ENCODE peak calls at places on chromosomes 6 and 20, in four cellular contexts. Q is K562, S is HepG2, Y is H1. H is an unnamed sample.

GRCh38 chr6:100833972-100834574 is 47.1 kb downstream of the ASCC3 start:
- DNase-seq in Y (no peak), Q (no peak), S (no peak), H (no peak)

GRCh38 chr6:149317656-149318571 is at the start of gene TAB2:
- DNase-seq in Y (no peak), S (no peak), Q (peak), H (no peak)

GRCh38 chr6:12163149-12163548 is 127.0 kb upstream of the EDN1 start:
- DNase-seq in S (no peak), Q (no peak), Y (no peak), H (no peak)

GRCh38 chr6:15132854-15133670 is 112.8 kb upstream of the JARID2 start:
- DNase-seq in Q (no peak), Y (no peak), S (peak), H (no peak)

GRCh38 chr20:48797275-48797825 is 30.4 kb downstream of the PREX1 start:
- DNase-seq in Q (no peak), Y (no peak), S (no peak), H (no peak)

GRCh38 chr20:12925214-12925755 is 83.5 kb upstream of the SPTLC3 start:
- DNase-seq in S (peak), Q (peak), Y (no peak), H (peak)

GRCh38 chr6:25050356-25050755 is 114.6 kb upstream of the RIPOR2 start:
- DNase-seq in S (no peak), Q (no peak), Y (no peak), H (no peak)

GRCh38 chr6:18241208-18241836 is 23.0 kb downstream of the DEK start:
- DNase-seq in Q (no peak), S (peak), Y (no peak), H (no peak)

GRCh38 chr6:105646391-105646867 is 243.5 kb upstream of the PREP start:
- DNase-seq in Y (no peak), Q (no peak), S (no peak), H (peak)

GRCh38 chr20:54115172-54115854 is 44.9 kb upstream of the BCAS1 start:
- DNase-seq in Y (no peak), Q (no peak), S (no peak), H (no peak)

GRCh38 chr20:63831696-63832686 is 927 bp upstream of the ZBTB46 start:
- DNase-seq in Q (peak), Y (no peak), S (peak), H (no peak)

GRCh38 chr20:61960836-61961235 is 104.8 kb downstream of the TAF4 start:
- DNase-seq in Q (no peak), S (no peak), Y (no peak), H (no peak)

GRCh38 chr6:98672681-98673475 is 161.5 kb upstream of the POU3F2 start:
- DNase-seq in Q (no peak), Y (no peak), S (no peak), H (no peak)

GRCh38 chr6:101404767-101405166 is 11.3 kb downstream of the GRIK2 start:
- DNase-seq in S (no peak), Q (no peak), Y (no peak), H (no peak)

GRCh38 chr6:160137989-160138835 is 16.6 kb downstream of the SLC22A1 start:
- DNase-seq in Q (peak), Y (no peak), S (peak), H (peak)

GRCh38 chr20:1867495-1868260 is 27.5 kb upstream of the SIRPA start:
- DNase-seq in Q (no peak), Y (no peak), S (no peak), H (no peak)

GRCh38 chr20:49768204-49769124 is 44.2 kb upstream of the SLC9A8 start:
- DNase-seq in S (peak), Q (no peak), Y (peak), H (peak)

GRCh38 chr6:137033828-137034227 is 10.9 kb downstream of the IL20RA start:
- DNase-seq in Q (no peak), S (peak), Y (no peak), H (peak)

GRCh38 chr20:59221049-59221748 is 57.6 kb downstream of the ZNF831 start:
- DNase-seq in S (peak), Y (no peak), Q (no peak), H (no peak)

GRCh38 chr6:67431076-67431475 is 1204.0 kb upstream of the ADGRB3 start:
- DNase-seq in Y (no peak), Q (no peak), S (no peak), H (no peak)

GRCh38 chr6:28977351-28978136 is 27.6 kb downstream of the ZNF311 start:
- DNase-seq in Q (no peak), Y (no peak), S (no peak), H (no peak)

GRCh38 chr6:34673079-34673478 is 23.5 kb downstream of the ILRUN start:
- DNase-seq in Y (no peak), S (no peak), Q (no peak), H (no peak)

GRCh38 chr6:1363298-1363697 is 26.1 kb upstream of the FOXF2 start:
- DNase-seq in Y (no peak), Q (no peak), S (no peak), H (no peak)

GRCh38 chr6:70411948-70412796 is 1.1 kb upstream of the FAM135A start:
- DNase-seq in Q (no peak), Y (no peak), S (no peak), H (no peak)

GRCh38 chr20:12847862-12848261 is 160.9 kb upstream of the SPTLC3 start:
- DNase-seq in Y (no peak), Q (no peak), S (peak), H (no peak)

DNA sequence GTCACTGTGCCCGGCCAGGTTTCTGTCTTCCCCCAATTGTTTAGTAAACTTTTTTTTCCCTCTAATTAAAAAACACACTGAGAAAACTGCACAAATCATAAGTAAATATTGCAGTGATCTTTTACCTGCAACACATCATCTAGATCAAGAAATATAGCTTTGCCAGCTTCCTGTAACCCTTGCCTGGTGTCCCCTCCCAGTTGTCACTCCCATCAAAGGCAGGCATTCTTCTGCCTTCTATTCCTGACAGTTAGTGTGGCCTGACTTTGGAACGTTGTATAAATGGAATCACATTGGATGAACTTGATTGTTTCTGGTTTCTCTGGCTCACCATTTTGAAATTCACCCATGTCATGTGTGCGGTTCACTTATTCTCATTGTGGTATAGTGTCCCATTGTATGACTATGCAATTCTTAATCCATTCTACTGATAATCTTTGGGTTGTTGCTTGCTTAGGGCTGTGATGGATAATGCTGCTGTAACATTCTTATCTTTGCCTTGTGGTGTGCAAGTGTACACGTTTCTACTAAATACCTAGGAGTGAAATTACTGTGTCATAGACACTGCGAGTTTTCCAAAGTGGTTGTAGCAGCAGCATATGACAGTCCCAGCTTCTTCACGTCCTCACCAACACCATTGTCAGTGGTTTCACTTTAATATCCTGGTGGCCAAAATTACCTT is 73.1 kb downstream of the VEGFA start:
- DNase-seq in Q (peak), Y (no peak), S (no peak), H (no peak)
- TF ChIP-seq EP300 in Q (peak), Y (no peak), S (no peak), H (no peak)

DNA sequence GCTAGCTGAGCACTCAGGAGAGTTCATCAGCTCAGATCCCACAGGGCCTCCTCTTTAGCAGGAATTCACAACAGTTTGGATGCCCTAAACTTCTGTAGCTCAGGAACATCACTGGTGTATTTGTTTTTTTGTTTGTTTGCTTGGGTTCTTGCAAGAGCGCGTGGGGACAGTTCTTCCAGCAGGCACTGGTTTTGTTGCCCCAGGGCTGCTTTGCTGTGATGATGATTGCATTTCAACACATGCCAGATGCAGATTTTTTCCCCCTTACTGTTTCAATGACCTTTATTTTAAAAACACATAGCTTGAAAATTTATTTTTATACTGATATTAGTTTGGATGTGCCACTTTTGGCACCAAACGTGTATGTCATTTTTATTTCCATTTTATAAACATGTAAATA is 77.1 kb downstream of the DHX35 start:
- DNase-seq in S (no peak), Q (no peak), Y (no peak), H (no peak)
- TF ChIP-seq ATF3 in S (no peak), Q (no peak), Y (no peak), H (no peak)

DNA sequence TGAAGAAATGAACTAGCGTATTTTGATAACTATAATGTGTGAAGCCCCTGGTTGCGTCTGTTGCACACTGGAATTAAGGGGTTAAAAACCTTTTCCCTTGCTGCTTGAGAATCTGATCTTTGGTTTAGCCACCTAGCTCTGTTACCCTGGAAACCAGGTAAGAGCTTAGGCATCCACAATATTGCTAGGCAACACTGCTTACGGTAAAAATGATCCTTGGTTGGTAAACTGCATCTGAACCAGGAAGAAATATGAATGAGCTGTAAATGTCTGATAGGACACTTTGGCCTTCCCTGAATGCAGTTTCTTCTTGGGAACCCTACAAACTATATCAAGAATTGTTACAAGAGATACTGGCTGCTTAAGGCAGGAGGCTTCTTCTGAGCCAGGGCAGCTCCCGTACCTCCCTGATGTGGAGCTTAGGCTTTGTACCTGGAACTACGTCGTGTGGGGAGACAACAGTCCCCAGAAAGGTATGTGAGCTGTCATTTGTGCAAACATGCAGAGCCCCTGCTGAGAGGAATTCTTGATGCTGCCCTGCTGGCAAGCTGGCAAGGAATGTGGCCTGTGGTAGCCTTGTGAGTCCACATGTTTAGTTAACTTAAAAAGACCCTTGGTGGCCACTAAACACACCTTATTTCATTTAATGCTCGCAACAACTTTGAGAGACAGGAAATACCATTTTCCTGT is 18.4 kb downstream of the UBE3D start:
- DNase-seq in S (peak), Y (no peak), Q (no peak), H (no peak)
- TF ChIP-seq EP300 in S (no peak), Y (no peak), Q (no peak), H (no peak)

DNA sequence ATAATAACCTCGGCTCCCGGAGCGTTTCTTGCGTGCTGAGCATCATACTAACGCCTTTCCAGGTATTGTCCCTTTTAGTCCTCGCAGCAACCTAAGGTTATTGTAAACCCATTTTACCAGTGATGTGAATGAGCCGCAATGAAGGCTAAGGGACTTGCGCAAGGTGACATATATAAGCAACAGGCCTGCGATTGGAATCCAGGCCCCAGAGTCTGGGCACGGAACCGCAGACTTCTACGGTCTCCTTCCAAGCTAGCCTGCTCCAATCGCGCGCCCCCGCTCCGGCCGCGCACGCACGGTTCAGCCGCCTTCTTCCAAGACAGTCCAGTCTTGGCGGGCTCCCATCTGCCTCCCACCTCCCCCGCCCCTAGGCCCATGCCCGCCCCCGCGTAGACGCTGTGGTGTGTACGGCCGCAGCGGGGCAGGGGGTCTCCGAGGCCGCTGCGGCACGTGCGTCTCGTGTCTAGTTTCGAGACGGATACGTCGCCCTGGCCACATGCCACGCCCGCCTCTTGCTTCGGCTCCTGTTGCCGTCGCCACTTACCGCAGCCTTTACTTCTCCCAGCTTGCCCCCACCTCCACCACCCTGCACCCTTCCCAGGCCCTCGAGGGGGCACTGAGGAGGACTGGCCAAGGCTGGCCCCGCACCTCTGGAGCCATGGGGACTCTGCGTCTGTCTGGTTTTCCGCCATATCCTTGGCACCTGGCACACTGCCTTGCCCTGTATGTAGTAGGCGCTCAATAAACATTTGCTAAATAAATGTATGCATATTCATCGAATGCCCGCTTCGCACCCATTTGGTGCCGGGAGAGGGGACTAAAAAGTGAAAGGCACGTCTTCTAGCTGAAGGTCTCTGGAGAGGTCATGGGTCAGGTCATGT is 855 bp upstream of the GFOD1 start:
- DNase-seq in Y (no peak), Q (no peak), S (no peak), H (no peak)
- TF ChIP-seq ATF3 in Y (no peak), Q (no peak), S (no peak), H (no peak)

GRCh38 chr6:79038061-79038460 is 40.0 kb downstream of the PHIP start:
- DNase-seq in Y (no peak), S (peak), Q (no peak), H (no peak)

GRCh38 chr6:79042799-79043126 is 35.3 kb downstream of the PHIP start:
- DNase-seq in Y (no peak), S (no peak), Q (no peak), H (no peak)

GRCh38 chr6:79034865-79035264 is 43.2 kb downstream of the PHIP start:
- DNase-seq in Y (no peak), Q (no peak), S (no peak), H (peak)

GRCh38 chr6:79042088-79042798 is 35.8 kb downstream of the PHIP start:
- DNase-seq in Q (no peak), S (no peak), Y (no peak), H (peak)

GRCh38 chr6:79040083-79040482 is 38.0 kb downstream of the PHIP start:
- DNase-seq in Y (no peak), Q (no peak), S (no peak), H (no peak)
- TF ChIP-seq EP300 in Y (no peak), Q (no peak), S (no peak), H (no peak)

DNA sequence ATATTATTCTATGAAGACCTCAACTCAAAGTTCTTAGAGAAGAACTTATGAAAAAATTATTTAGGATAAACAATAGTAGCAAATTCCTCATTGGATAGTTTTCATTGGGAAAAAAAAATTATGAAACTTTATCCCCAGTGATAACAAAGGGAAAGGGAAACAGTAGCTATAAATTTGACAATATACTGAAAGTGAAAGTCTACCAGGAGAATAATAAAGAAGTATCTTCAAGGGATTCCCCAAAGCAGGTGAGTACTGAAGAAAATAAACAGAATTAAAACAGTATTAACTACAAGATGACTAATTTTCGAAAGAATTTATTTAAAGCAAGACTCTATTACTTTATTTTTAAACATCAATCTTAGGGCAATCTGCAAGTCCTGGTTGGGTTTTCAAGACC is 56.4 kb downstream of the REPS1 start:
- DNase-seq in Q (no peak), S (no peak), Y (no peak), H (no peak)
- TF ChIP-seq ATF3 in Q (no peak), S (no peak), Y (no peak), H (no peak)

GRCh38 chr20:19909696-19910095 is 107.5 kb upstream of the NAA20 start:
- DNase-seq in Q (no peak), Y (no peak), S (no peak), H (no peak)
- TF ChIP-seq EP300 in Q (no peak), Y (no peak), S (no peak), H (no peak)